ENCODE peak calls at places on chromosome 15, in eight cellular contexts. Q, C, R, T, K, V, S and M are unnamed samples.

GRCh38 chr15:25954398-25954797 is 91.3 kb upstream of the ATP10A start:
- DNase-seq in R (no peak), V (no peak), T (no peak), Q (no peak), S (no peak), C (no peak), K (no peak), M (no peak)

GRCh38 chr15:91065505-91065904 is 34.6 kb upstream of the SV2B start:
- DNase-seq in T (no peak), C (no peak), S (no peak), V (no peak), Q (no peak), R (no peak), K (no peak), M (no peak)

GRCh38 chr15:51390932-51391432 is 49.5 kb downstream of the GLDN start:
- DNase-seq in S (no peak), R (no peak), T (no peak), K (no peak), V (peak), C (no peak), Q (no peak), M (no peak)

GRCh38 chr15:82646250-82647044 is 716 bp downstream of the CPEB1 start:
- DNase-seq in Q (no peak), C (no peak), T (no peak), S (no peak), K (no peak), V (no peak), R (no peak), M (no peak)

GRCh38 chr15:60396964-60397771 is 618 bp downstream of the ANXA2 start:
- DNase-seq in S (peak), K (peak), V (peak), Q (peak), C (peak), R (peak), T (peak), M (peak)

GRCh38 chr15:75043509-75044257 is 20.3 kb downstream of the PPCDC start:
- DNase-seq in S (peak), Q (peak), K (peak), V (no peak), T (no peak), R (peak), C (peak), M (peak)

GRCh38 chr15:59792359-59792758 is 103.2 kb upstream of the BNIP2 start:
- DNase-seq in S (no peak), R (no peak), V (no peak), C (no peak), Q (no peak), K (no peak), T (peak), M (no peak)

GRCh38 chr15:77044228-77045042 is 26.5 kb downstream of the TSPAN3 start:
- DNase-seq in V (no peak), Q (no peak), K (no peak), S (no peak), R (no peak), C (no peak), T (no peak), M (no peak)

GRCh38 chr15:82951472-82952155 is 906 bp downstream of the HOMER2 start:
- DNase-seq in C (no peak), T (no peak), K (no peak), S (no peak), R (no peak), V (no peak), Q (peak), M (no peak)

DNA sequence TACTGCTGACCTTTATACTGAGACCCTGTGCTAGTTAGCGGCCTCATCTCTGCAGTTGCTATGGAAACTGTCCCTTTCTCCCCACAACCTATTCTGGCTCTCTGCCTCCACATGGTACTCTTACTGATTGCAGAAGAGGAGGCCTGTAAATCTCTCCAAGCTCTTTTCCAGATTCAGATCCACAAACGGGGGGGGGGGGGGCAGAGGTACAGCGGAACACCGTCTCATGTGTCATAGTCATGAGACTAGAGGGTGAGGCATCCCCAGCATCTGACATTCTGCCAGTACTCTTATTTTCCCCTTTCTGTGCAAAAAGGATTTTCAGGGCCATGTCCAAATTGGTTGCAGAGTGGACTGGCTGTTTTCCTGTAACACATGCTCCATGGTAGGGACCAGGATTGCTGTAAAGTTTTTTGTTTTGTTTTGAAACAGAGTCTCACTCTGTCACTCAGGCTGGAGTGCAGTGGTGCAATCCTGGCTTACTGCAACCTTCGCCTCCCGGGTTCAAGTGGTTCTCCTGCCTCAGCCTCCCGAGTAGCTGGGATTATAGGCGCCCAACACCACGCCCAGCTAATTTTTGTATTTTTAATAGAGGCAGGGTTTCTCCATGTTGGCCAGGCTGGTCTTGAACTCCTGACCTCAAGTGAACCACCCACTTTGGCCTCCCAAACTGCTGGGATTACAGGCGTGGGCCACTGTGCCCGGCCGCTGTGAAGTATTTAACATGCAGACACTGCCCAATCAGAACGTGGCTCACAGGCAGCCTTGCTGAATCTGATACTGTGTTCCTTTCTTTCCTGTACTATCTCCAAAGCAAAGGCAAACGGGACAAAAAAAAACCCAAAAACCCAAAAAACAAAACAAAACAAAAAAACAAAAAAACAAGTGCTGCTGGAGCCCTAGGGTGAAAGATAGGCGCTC is 8.1 kb upstream of the MAP1A start:
- DNase-seq in Q (peak), T (no peak), S (peak), R (no peak), C (no peak), V (no peak), K (no peak), M (peak)
- H3K4me3 ChIP-seq in Q (peak), T (peak), S (peak), R (no peak), C (no peak), V (peak), K (no peak), M (peak)

GRCh38 chr15:67101981-67102929 is 36.9 kb downstream of the SMAD3 start:
- DNase-seq in K (peak), Q (peak), R (peak), C (no peak), S (no peak), T (peak), V (no peak), M (no peak)
- H3K4me3 ChIP-seq in K (no peak), Q (no peak), R (peak), C (no peak), S (no peak), T (peak), V (no peak), M (no peak)

GRCh38 chr15:43519207-43519606 is 1.8 kb downstream of the MAP1A start:
- DNase-seq in T (no peak), V (no peak), Q (no peak), S (no peak), K (no peak), C (no peak), R (no peak), M (no peak)
- H3K4me3 ChIP-seq in T (no peak), V (peak), Q (no peak), S (no peak), K (peak), C (no peak), R (no peak), M (no peak)

GRCh38 chr15:88221836-88222235 is 34.7 kb downstream of the NTRK3 start:
- DNase-seq in R (no peak), K (no peak), S (no peak), T (no peak), Q (no peak), V (no peak), C (no peak), M (no peak)

GRCh38 chr15:88219623-88220022 is 36.9 kb downstream of the NTRK3 start:
- DNase-seq in K (no peak), C (no peak), T (no peak), Q (no peak), S (no peak), V (no peak), R (no peak), M (no peak)

GRCh38 chr15:88223099-88223498 is 33.4 kb downstream of the NTRK3 start:
- DNase-seq in C (no peak), K (no peak), S (no peak), V (no peak), R (no peak), T (no peak), Q (no peak), M (no peak)

GRCh38 chr15:88218557-88219214 is 37.9 kb downstream of the NTRK3 start:
- DNase-seq in R (peak), S (no peak), Q (no peak), V (no peak), T (no peak), C (no peak), K (no peak), M (no peak)

GRCh38 chr15:88220443-88221186 is 35.9 kb downstream of the NTRK3 start:
- DNase-seq in V (no peak), R (no peak), C (no peak), T (no peak), Q (no peak), S (no peak), K (no peak), M (no peak)
- H3K4me3 ChIP-seq in V (no peak), R (no peak), C (no peak), T (no peak), Q (no peak), S (no peak), K (no peak), M (no peak)

GRCh38 chr15:58518626-58519025 is 86.8 kb downstream of the LIPC start:
- DNase-seq in V (no peak), K (no peak), T (no peak), Q (no peak), C (no peak), S (no peak), R (no peak), M (no peak)
- H3K4me3 ChIP-seq in V (no peak), K (no peak), T (no peak), Q (no peak), C (no peak), S (no peak), R (no peak), M (no peak)